ENCODE peak calls at places on chromosomes 1 and 21, in ten cellular contexts. J, Q, N, W, E, S, D, I, M and F are unnamed samples.

GRCh38 chr1:50989694-50990093 is 19.6 kb downstream of the CDKN2C start:
- DNase-seq in W (no peak), N (no peak), S (no peak), M (no peak), I (no peak), E (no peak), J (no peak), Q (no peak), D (no peak), F (no peak)

GRCh38 chr1:11056504-11056903 is 3.3 kb downstream of the SRM start:
- DNase-seq in D (no peak), M (no peak), Q (no peak), E (no peak), S (no peak), N (no peak), I (no peak), J (no peak), W (no peak), F (no peak)

GRCh38 chr1:152459596-152460528 is 45.8 kb upstream of the CRNN start:
- DNase-seq in W (no peak), I (peak; percentile 70), J (peak; percentile 72), Q (no peak), S (peak; percentile 55), M (no peak), N (peak; percentile 20), E (peak; percentile 71), D (peak; percentile 56), F (peak; percentile 29)

GRCh38 chr1:156692958-156693857 is 12.2 kb downstream of the CRABP2 start:
- DNase-seq in J (peak; percentile 56), M (no peak), I (no peak), S (no peak), W (no peak), D (peak; percentile 51), Q (no peak), N (no peak), E (no peak), F (peak; percentile 97)

GRCh38 chr1:203296456-203297073 is 8.8 kb upstream of the BTG2 start:
- DNase-seq in W (no peak), N (no peak), Q (no peak), J (no peak), I (no peak), S (no peak), M (no peak), D (no peak), E (no peak), F (no peak)

GRCh38 chr1:2593251-2593878 is 6.8 kb downstream of the PRXL2B start:
- DNase-seq in S (no peak), M (no peak), W (no peak), D (no peak), N (no peak), E (no peak), I (peak; percentile 31), Q (peak; percentile 77), J (no peak), F (no peak)

GRCh38 chr1:43367026-43367903 is 546 bp downstream of the ELOVL1 start:
- DNase-seq in N (no peak), S (peak; percentile 17), I (no peak), D (no peak), E (peak; percentile 25), W (no peak), Q (no peak), M (no peak), J (no peak), F (no peak)

GRCh38 chr1:200660719-200661118 is 9.0 kb downstream of the DDX59 start:
- DNase-seq in D (no peak), E (peak; percentile 60), I (no peak), M (no peak), W (no peak), N (peak; percentile 12), J (no peak), Q (no peak), S (peak; percentile 36), F (no peak)

GRCh38 chr1:6802893-6803292 is 17.6 kb downstream of the CAMTA1 start:
- DNase-seq in W (no peak), E (no peak), Q (no peak), S (no peak), M (no peak), D (no peak), J (no peak), I (no peak), N (no peak), F (no peak)

GRCh38 chr1:6801998-6802397 is 16.7 kb downstream of the CAMTA1 start:
- DNase-seq in M (peak; percentile 71), I (no peak), S (peak; percentile 21), J (no peak), E (no peak), W (no peak), N (no peak), D (no peak), Q (no peak), F (no peak)

GRCh38 chr1:6802454-6802853 is 17.2 kb downstream of the CAMTA1 start:
- DNase-seq in I (no peak), D (no peak), W (no peak), J (no peak), N (no peak), S (no peak), M (no peak), Q (no peak), E (no peak), F (no peak)

GRCh38 chr1:6800728-6801127 is 15.5 kb downstream of the CAMTA1 start:
- DNase-seq in J (no peak), N (no peak), I (no peak), M (peak; percentile 14), E (no peak), D (no peak), W (peak; percentile 38), S (no peak), Q (no peak), F (no peak)

GRCh38 chr1:6801199-6801598 is 15.9 kb downstream of the CAMTA1 start:
- DNase-seq in Q (no peak), J (no peak), S (no peak), N (no peak), E (no peak), D (no peak), M (no peak), W (no peak), I (no peak), F (no peak)
- H3K27ac ChIP-seq in Q (no peak overlapping the region), J (no peak overlapping the region), S (peak overlapping the region; percentile 72), N (peak overlapping the region; percentile 79), E (peak overlapping the region; percentile 63), D (peak overlapping the region; percentile 74), M (peak overlapping the region; percentile 75), W (peak overlapping the region; percentile 85), I (no peak overlapping the region), F (no peak overlapping the region)

GRCh38 chr21:43824883-43825609 is 35.7 kb downstream of the RRP1 start:
- DNase-seq in M (no peak), Q (no peak), N (no peak), E (no peak), I (no peak), W (no peak), J (no peak), S (no peak), D (no peak), F (no peak)

GRCh38 chr21:43827015-43827611 is 37.7 kb downstream of the RRP1 start:
- DNase-seq in N (no peak), E (no peak), W (no peak), Q (no peak), S (no peak), J (no peak), D (no peak), M (no peak), I (no peak), F (no peak)

GRCh38 chr21:43825936-43826622 is 36.7 kb downstream of the RRP1 start:
- DNase-seq in J (peak; percentile 42), D (no peak), I (no peak), N (no peak), W (no peak), Q (no peak), M (no peak), E (no peak), S (no peak), F (no peak)

GRCh38 chr21:43825610-43825935 is 36.2 kb downstream of the RRP1 start:
- DNase-seq in D (no peak), S (no peak), E (no peak), Q (no peak), I (no peak), N (no peak), J (no peak), W (no peak), M (no peak), F (no peak)

GRCh38 chr21:43826623-43826974 is 37.2 kb downstream of the RRP1 start:
- DNase-seq in J (no peak), S (no peak), Q (no peak), D (no peak), W (no peak), N (no peak), I (no peak), M (no peak), E (no peak), F (no peak)
- H3K27ac ChIP-seq in J (no peak overlapping the region), S (no peak overlapping the region), Q (no peak overlapping the region), D (no peak overlapping the region), W (no peak overlapping the region), N (no peak overlapping the region), I (peak overlapping the region; percentile 6), M (no peak overlapping the region), E (no peak overlapping the region), F (no peak overlapping the region)

GRCh38 chr1:234502785-234503184 is 23.8 kb upstream of the TARBP1 start:
- DNase-seq in E (no peak), D (no peak), W (no peak), J (no peak), N (no peak), Q (no peak), S (no peak), I (no peak), M (no peak), F (no peak)

GRCh38 chr1:234499119-234500039 is 20.4 kb upstream of the TARBP1 start:
- DNase-seq in D (peak; percentile 91), N (peak; percentile 75), W (peak; percentile 69), E (peak; percentile 92), M (no peak), I (peak; percentile 94), S (peak; percentile 93), Q (peak; percentile 97), J (peak; percentile 94), F (no peak)

GRCh38 chr1:234497589-234497988 is 18.6 kb upstream of the TARBP1 start:
- DNase-seq in E (no peak), S (no peak), W (no peak), I (no peak), M (no peak), Q (no peak), D (no peak), J (no peak), N (no peak), F (no peak)

GRCh38 chr1:234498448-234499118 is 19.6 kb upstream of the TARBP1 start:
- DNase-seq in J (no peak), M (no peak), E (no peak), N (no peak), Q (no peak), D (no peak), W (no peak), I (no peak), S (no peak), F (no peak)

DNA sequence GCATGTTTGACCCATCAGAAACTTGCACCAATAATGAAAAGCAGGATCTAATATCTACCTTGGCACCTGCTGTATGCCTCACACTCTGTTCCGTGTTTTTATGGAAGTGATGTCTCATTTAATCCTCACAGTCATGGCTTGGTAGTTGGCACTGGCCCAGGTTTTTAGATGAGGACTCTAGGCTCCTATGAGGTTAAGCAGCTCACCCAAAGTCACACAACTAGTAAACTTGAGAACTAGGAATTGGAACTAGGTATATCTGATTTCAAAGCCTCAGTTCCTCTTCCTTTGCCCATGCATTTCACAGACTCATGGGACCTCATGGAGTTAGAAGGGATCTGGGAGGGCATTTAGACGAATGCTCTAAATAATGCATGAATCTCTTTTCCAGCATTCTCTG is 21.3 kb upstream of the TARBP1 start:
- DNase-seq in W (no peak), I (no peak), J (no peak), E (no peak), M (no peak), S (peak; percentile 41), D (no peak), Q (peak; percentile 77), N (peak; percentile 28), F (no peak)
- H3K27ac ChIP-seq in W (peak overlapping the region; percentile 92), I (peak overlapping the region; percentile 84), J (no peak overlapping the region), E (peak overlapping the region; percentile 91), M (peak overlapping the region; percentile 96), S (peak overlapping the region; percentile 87), D (no peak overlapping the region), Q (peak overlapping the region; percentile 87), N (peak overlapping the region; percentile 95), F (no peak overlapping the region)

DNA sequence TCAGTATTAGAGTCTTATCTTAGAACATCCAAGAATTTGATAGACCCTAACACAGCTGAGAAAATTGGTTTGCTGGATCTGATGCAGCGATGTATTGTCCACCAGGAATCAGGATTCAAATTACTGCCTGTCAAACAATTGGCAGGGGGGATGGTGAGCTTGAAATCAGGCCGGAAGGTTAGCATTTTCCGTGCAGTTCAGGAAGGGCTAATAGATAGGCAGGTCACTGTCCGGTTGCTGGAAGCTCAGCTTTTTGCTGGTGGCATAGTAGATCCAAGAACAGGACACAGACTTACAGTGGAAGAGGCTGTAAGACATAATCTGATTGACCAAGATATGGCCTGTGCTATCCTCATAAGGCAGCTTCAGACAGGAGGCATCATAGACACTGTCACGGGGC is 127.2 kb downstream of the MACF1 start:
- DNase-seq in I (no peak), S (no peak), W (no peak), J (no peak), M (no peak), E (no peak), Q (no peak), N (no peak), D (no peak), F (no peak)
- H3K27ac ChIP-seq in I (peak overlapping the region; percentile 72), S (no peak overlapping the region), W (no peak overlapping the region), J (no peak overlapping the region), M (no peak overlapping the region), E (no peak overlapping the region), Q (no peak overlapping the region), N (no peak overlapping the region), D (no peak overlapping the region), F (no peak overlapping the region)